ENCODE peak calls at places on chromosomes 13 and 19, in six cellular contexts. D is T-helper 17 cell; M is lung; T is omental fat pad; S is HT-29; C is naive thymus-derived CD4-positive, alpha-beta T cell. E is an unnamed sample.

GRCh38 chr13:97434417-97435296 is 688 bp downstream of the RAP2A start:
- DNase-seq in S (peak; percentile 52), M (peak; percentile 34), C (peak; percentile 29), T (no peak), D (peak; percentile 46), E (peak; percentile 6)

GRCh38 chr19:16295071-16295470 is 29.6 kb upstream of the KLF2 start:
- DNase-seq in T (no peak), C (no peak), D (no peak), S (no peak), M (no peak), E (no peak)

GRCh38 chr13:48110930-48111721 is 16.2 kb upstream of the MED4 start:
- DNase-seq in T (no peak), M (no peak), S (no peak), D (no peak), C (no peak), E (no peak)

GRCh38 chr19:18763674-18764590 is 27.2 kb downstream of the COMP start:
- DNase-seq in M (peak; percentile 64), C (no peak), S (peak; percentile 25), D (no peak), T (no peak), E (no peak)

GRCh38 chr13:98446234-98446621 is 130.7 kb downstream of the STK24 start:
- DNase-seq in T (no peak), S (no peak), D (no peak), C (no peak), M (no peak), E (no peak)

GRCh38 chr13:45398862-45399261 is 19.3 kb downstream of the SLC25A30 start:
- DNase-seq in S (no peak), T (no peak), D (peak; percentile 38), M (no peak), C (no peak), E (no peak)

GRCh38 chr13:29799041-29799440 is 51.4 kb downstream of the UBL3 start:
- DNase-seq in D (no peak), C (no peak), T (no peak), M (no peak), S (no peak), E (no peak)

GRCh38 chr13:21673592-21674270 is 2.9 kb downstream of the FGF9 start:
- DNase-seq in M (no peak), T (no peak), D (peak; percentile 18), S (peak; percentile 83), C (peak; percentile 39), E (peak; percentile 49)

GRCh38 chr13:111904701-111905608 is 162.0 kb upstream of the SOX1 start:
- DNase-seq in D (no peak), C (no peak), S (peak; percentile 11), T (no peak), M (no peak), E (peak; percentile 15)

GRCh38 chr19:5434970-5435641 is 20.1 kb upstream of the ZNRF4 start:
- DNase-seq in C (no peak), D (no peak), M (no peak), S (no peak), T (no peak), E (no peak)

GRCh38 chr13:76696370-76696769 is 189.8 kb downstream of the KCTD12 start:
- DNase-seq in M (no peak), T (no peak), C (no peak), S (no peak), D (no peak), E (no peak)

GRCh38 chr19:1042689-1043511 is 3.0 kb downstream of the ABCA7 start:
- DNase-seq in T (no peak), M (no peak), S (peak; percentile 59), D (no peak), C (no peak), E (no peak)

GRCh38 chr19:6458695-6459355 is 767 bp downstream of the SLC25A23 start:
- DNase-seq in S (peak; percentile 10), M (no peak), D (no peak), C (no peak), T (no peak), E (no peak)

GRCh38 chr19:23263396-23263795 is 13.2 kb upstream of the ZNF724 start:
- DNase-seq in S (no peak), D (no peak), M (no peak), C (no peak), T (no peak), E (no peak)

GRCh38 chr13:113927661-113928581 is 46.0 kb downstream of the C13orf46 start:
- DNase-seq in M (no peak), C (no peak), S (no peak), D (no peak), T (peak; percentile 21), E (no peak)

GRCh38 chr19:47489072-47489914 is 5.3 kb upstream of the KPTN start:
- DNase-seq in D (no peak), C (no peak), M (no peak), S (no peak), T (no peak), E (no peak)

GRCh38 chr19:54315956-54316355 is 3.0 kb upstream of the LILRA5 start:
- DNase-seq in M (no peak), D (no peak), C (no peak), S (no peak), T (no peak), E (no peak)

GRCh38 chr13:96780105-96780504 is 214.2 kb downstream of the OXGR1 start:
- DNase-seq in C (no peak), T (no peak), D (no peak), S (no peak), M (no peak), E (no peak)

GRCh38 chr13:51063909-51064308 is 47.2 kb downstream of the C13orf42 start:
- DNase-seq in S (no peak), D (no peak), C (no peak), M (no peak), T (no peak), E (no peak)